ENCODE peak calls at places on chromosomes 13 and 19, in seven cellular contexts. One of them, this sample, is unnamed.

GRCh38 chr13:39811696-39812095 is 156.2 kb downstream of the COG6 start:
- DNase-seq in CD4-positive, alpha-beta T cell: no peak
- DNase-seq in upper lobe of left lung: no peak
- DNase-seq in GM12865: no peak
- DNase-seq in PC-9: no peak
- DNase-seq in GM13977: no peak
- DNase-seq in AG09309: no peak
- DNase-seq in this sample: no peak

GRCh38 chr13:30074955-30075614 is 224.7 kb upstream of the UBL3 start:
- DNase-seq in PC-9: no peak
- DNase-seq in CD4-positive, alpha-beta T cell: no peak
- DNase-seq in GM12865: no peak
- DNase-seq in upper lobe of left lung: no peak
- DNase-seq in AG09309: no peak
- DNase-seq in GM13977: no peak
- DNase-seq in this sample: no peak

GRCh38 chr19:10532457-10532856 is 11.2 kb upstream of the ATG4D start:
- DNase-seq in PC-9: no peak
- DNase-seq in GM12865: no peak
- DNase-seq in CD4-positive, alpha-beta T cell: no peak
- DNase-seq in upper lobe of left lung: no peak
- DNase-seq in AG09309: no peak
- DNase-seq in GM13977: no peak
- DNase-seq in this sample: peak

GRCh38 chr13:94712812-94713555 is 639 bp upstream of the SOX21 start:
- DNase-seq in GM12865: peak
- DNase-seq in PC-9: no peak
- DNase-seq in upper lobe of left lung: no peak
- DNase-seq in GM13977: peak
- DNase-seq in AG09309: peak
- DNase-seq in CD4-positive, alpha-beta T cell: no peak
- DNase-seq in this sample: peak

GRCh38 chr19:47704024-47704423 is 9.2 kb upstream of the EHD2 start:
- DNase-seq in upper lobe of left lung: no peak
- DNase-seq in GM12865: no peak
- DNase-seq in PC-9: no peak
- DNase-seq in GM13977: no peak
- DNase-seq in CD4-positive, alpha-beta T cell: no peak
- DNase-seq in AG09309: no peak
- DNase-seq in this sample: no peak

GRCh38 chr13:114140131-114140908 is 7.9 kb upstream of the RASA3 start:
- DNase-seq in CD4-positive, alpha-beta T cell: peak
- DNase-seq in GM13977: no peak
- DNase-seq in AG09309: no peak
- DNase-seq in GM12865: no peak
- DNase-seq in upper lobe of left lung: no peak
- DNase-seq in PC-9: no peak
- DNase-seq in this sample: no peak

GRCh38 chr19:16461630-16462051 is 10.1 kb downstream of the EPS15L1 start:
- DNase-seq in GM13977: no peak
- DNase-seq in GM12865: no peak
- DNase-seq in upper lobe of left lung: no peak
- DNase-seq in AG09309: no peak
- DNase-seq in PC-9: no peak
- DNase-seq in CD4-positive, alpha-beta T cell: no peak
- DNase-seq in this sample: no peak

GRCh38 chr19:35209646-35210045 is 18.9 kb downstream of the FAM187B start:
- DNase-seq in PC-9: no peak
- DNase-seq in AG09309: no peak
- DNase-seq in upper lobe of left lung: no peak
- DNase-seq in CD4-positive, alpha-beta T cell: no peak
- DNase-seq in GM13977: no peak
- DNase-seq in GM12865: no peak
- DNase-seq in this sample: no peak

GRCh38 chr13:48500652-48501197 is 32.2 kb downstream of the RCBTB2 start:
- DNase-seq in GM12865: peak
- DNase-seq in CD4-positive, alpha-beta T cell: no peak
- DNase-seq in AG09309: peak
- DNase-seq in GM13977: peak
- DNase-seq in upper lobe of left lung: peak
- DNase-seq in PC-9: no peak
- DNase-seq in this sample: peak

GRCh38 chr13:42373048-42373812 is 101.3 kb downstream of the AKAP11 start:
- DNase-seq in GM13977: no peak
- DNase-seq in GM12865: no peak
- DNase-seq in CD4-positive, alpha-beta T cell: no peak
- DNase-seq in PC-9: no peak
- DNase-seq in upper lobe of left lung: no peak
- DNase-seq in AG09309: no peak
- DNase-seq in this sample: no peak

GRCh38 chr13:43087960-43088580 is 64.7 kb downstream of the DNAJC15 start:
- DNase-seq in AG09309: no peak
- DNase-seq in PC-9: no peak
- DNase-seq in GM13977: peak
- DNase-seq in CD4-positive, alpha-beta T cell: no peak
- DNase-seq in GM12865: no peak
- DNase-seq in upper lobe of left lung: no peak
- DNase-seq in this sample: no peak

GRCh38 chr13:105202384-105202783 is 1333.1 kb downstream of the EFNB2 start:
- DNase-seq in CD4-positive, alpha-beta T cell: no peak
- DNase-seq in GM13977: no peak
- DNase-seq in AG09309: no peak
- DNase-seq in GM12865: peak
- DNase-seq in upper lobe of left lung: no peak
- DNase-seq in PC-9: no peak
- DNase-seq in this sample: peak

GRCh38 chr13:48828962-48829405 is 146.7 kb upstream of the FNDC3A start:
- DNase-seq in upper lobe of left lung: no peak
- DNase-seq in PC-9: peak
- DNase-seq in CD4-positive, alpha-beta T cell: no peak
- DNase-seq in GM13977: no peak
- DNase-seq in AG09309: no peak
- DNase-seq in GM12865: peak
- DNase-seq in this sample: no peak

GRCh38 chr13:98416408-98416807 is 160.5 kb downstream of the STK24 start:
- DNase-seq in AG09309: no peak
- DNase-seq in upper lobe of left lung: peak
- DNase-seq in GM12865: no peak
- DNase-seq in PC-9: peak
- DNase-seq in GM13977: no peak
- DNase-seq in CD4-positive, alpha-beta T cell: no peak
- DNase-seq in this sample: no peak

GRCh38 chr13:45615501-45616101 is at the start of gene ERICH6B:
- DNase-seq in PC-9: no peak
- DNase-seq in AG09309: no peak
- DNase-seq in CD4-positive, alpha-beta T cell: no peak
- DNase-seq in GM13977: no peak
- DNase-seq in upper lobe of left lung: no peak
- DNase-seq in GM12865: no peak
- DNase-seq in this sample: no peak

GRCh38 chr19:50639121-50640112 is at the start of gene SYT3:
- DNase-seq in PC-9: peak
- DNase-seq in AG09309: no peak
- DNase-seq in GM13977: peak
- DNase-seq in upper lobe of left lung: peak
- DNase-seq in GM12865: peak
- DNase-seq in CD4-positive, alpha-beta T cell: peak
- DNase-seq in this sample: peak

GRCh38 chr13:113559061-113559460 is 25.5 kb upstream of the TFDP1 start:
- DNase-seq in GM12865: no peak
- DNase-seq in upper lobe of left lung: no peak
- DNase-seq in AG09309: no peak
- DNase-seq in PC-9: no peak
- DNase-seq in CD4-positive, alpha-beta T cell: no peak
- DNase-seq in GM13977: no peak
- DNase-seq in this sample: no peak

GRCh38 chr13:94119360-94119936 is 360.0 kb downstream of the DCT start:
- DNase-seq in CD4-positive, alpha-beta T cell: no peak
- DNase-seq in upper lobe of left lung: peak
- DNase-seq in PC-9: no peak
- DNase-seq in GM13977: no peak
- DNase-seq in AG09309: no peak
- DNase-seq in GM12865: no peak
- DNase-seq in this sample: no peak

GRCh38 chr13:57935965-57936364 is 304.4 kb downstream of the PCDH17 start:
- DNase-seq in CD4-positive, alpha-beta T cell: no peak
- DNase-seq in upper lobe of left lung: no peak
- DNase-seq in AG09309: no peak
- DNase-seq in PC-9: no peak
- DNase-seq in GM12865: no peak
- DNase-seq in GM13977: no peak
- DNase-seq in this sample: no peak

GRCh38 chr19:10760268-10760944 is 42.5 kb downstream of the DNM2 start:
- DNase-seq in CD4-positive, alpha-beta T cell: peak
- DNase-seq in PC-9: peak
- DNase-seq in upper lobe of left lung: no peak
- DNase-seq in GM13977: peak
- DNase-seq in GM12865: peak
- DNase-seq in AG09309: no peak
- DNase-seq in this sample: peak

GRCh38 chr13:34750078-34750703 is 191.9 kb upstream of the NBEA start:
- DNase-seq in GM12865: peak
- DNase-seq in upper lobe of left lung: no peak
- DNase-seq in GM13977: no peak
- DNase-seq in CD4-positive, alpha-beta T cell: no peak
- DNase-seq in PC-9: no peak
- DNase-seq in AG09309: no peak
- DNase-seq in this sample: peak

GRCh38 chr13:25630327-25630726 is 258.6 kb downstream of the ATP8A2 start:
- DNase-seq in upper lobe of left lung: no peak
- DNase-seq in AG09309: no peak
- DNase-seq in GM12865: no peak
- DNase-seq in CD4-positive, alpha-beta T cell: no peak
- DNase-seq in PC-9: no peak
- DNase-seq in GM13977: no peak
- DNase-seq in this sample: no peak

GRCh38 chr13:28640861-28641599 is 17.9 kb upstream of the POMP start:
- DNase-seq in PC-9: no peak
- DNase-seq in upper lobe of left lung: no peak
- DNase-seq in CD4-positive, alpha-beta T cell: no peak
- DNase-seq in GM12865: no peak
- DNase-seq in AG09309: no peak
- DNase-seq in GM13977: no peak
- DNase-seq in this sample: no peak

GRCh38 chr13:45678282-45678681 is 23.8 kb upstream of the CBY2 start:
- DNase-seq in CD4-positive, alpha-beta T cell: no peak
- DNase-seq in AG09309: no peak
- DNase-seq in upper lobe of left lung: no peak
- DNase-seq in PC-9: no peak
- DNase-seq in GM13977: no peak
- DNase-seq in GM12865: no peak
- DNase-seq in this sample: no peak

GRCh38 chr19:19499272-19499995 is 15.9 kb downstream of the TSSK6 start:
- DNase-seq in CD4-positive, alpha-beta T cell: no peak
- DNase-seq in upper lobe of left lung: no peak
- DNase-seq in GM13977: no peak
- DNase-seq in AG09309: no peak
- DNase-seq in PC-9: no peak
- DNase-seq in GM12865: no peak
- DNase-seq in this sample: no peak

GRCh38 chr19:19500975-19501644 is 14.2 kb downstream of the TSSK6 start:
- DNase-seq in AG09309: no peak
- DNase-seq in GM13977: no peak
- DNase-seq in GM12865: no peak
- DNase-seq in CD4-positive, alpha-beta T cell: no peak
- DNase-seq in PC-9: no peak
- DNase-seq in upper lobe of left lung: no peak
- DNase-seq in this sample: no peak

GRCh38 chr19:19502281-19502680 is 13.1 kb downstream of the TSSK6 start:
- DNase-seq in PC-9: no peak
- DNase-seq in upper lobe of left lung: no peak
- DNase-seq in GM13977: no peak
- DNase-seq in CD4-positive, alpha-beta T cell: no peak
- DNase-seq in GM12865: no peak
- DNase-seq in AG09309: no peak
- DNase-seq in this sample: no peak

GRCh38 chr19:19502808-19503602 is 12.3 kb downstream of the TSSK6 start:
- DNase-seq in upper lobe of left lung: peak
- DNase-seq in PC-9: no peak
- DNase-seq in CD4-positive, alpha-beta T cell: no peak
- DNase-seq in GM13977: no peak
- DNase-seq in GM12865: no peak
- DNase-seq in AG09309: no peak
- DNase-seq in this sample: no peak

GRCh38 chr19:19501798-19502197 is 13.6 kb downstream of the TSSK6 start:
- DNase-seq in AG09309: no peak
- DNase-seq in upper lobe of left lung: no peak
- DNase-seq in CD4-positive, alpha-beta T cell: no peak
- DNase-seq in PC-9: no peak
- DNase-seq in GM12865: no peak
- DNase-seq in GM13977: no peak
- DNase-seq in this sample: no peak
- TF ChIP-seq CTCF in AG09309: no peak
- TF ChIP-seq CTCF in upper lobe of left lung: no peak
- TF ChIP-seq CTCF in CD4-positive, alpha-beta T cell: no peak
- TF ChIP-seq CTCF in PC-9: no peak
- TF ChIP-seq CTCF in GM12865: no peak
- TF ChIP-seq CTCF in GM13977: no peak
- TF ChIP-seq CTCF in this sample: no peak

GRCh38 chr13:100722517-100722916 is 47.9 kb upstream of the TMTC4 start:
- DNase-seq in upper lobe of left lung: no peak
- DNase-seq in GM13977: no peak
- DNase-seq in AG09309: no peak
- DNase-seq in PC-9: no peak
- DNase-seq in GM12865: no peak
- DNase-seq in CD4-positive, alpha-beta T cell: no peak
- DNase-seq in this sample: no peak
- TF ChIP-seq CTCF in upper lobe of left lung: no peak
- TF ChIP-seq CTCF in GM13977: no peak
- TF ChIP-seq CTCF in AG09309: no peak
- TF ChIP-seq CTCF in PC-9: no peak
- TF ChIP-seq CTCF in GM12865: no peak
- TF ChIP-seq CTCF in CD4-positive, alpha-beta T cell: no peak
- TF ChIP-seq CTCF in this sample: no peak

GRCh38 chr13:81171065-81171647 is 830.2 kb upstream of the SPRY2 start:
- DNase-seq in AG09309: no peak
- DNase-seq in GM12865: peak
- DNase-seq in CD4-positive, alpha-beta T cell: no peak
- DNase-seq in upper lobe of left lung: no peak
- DNase-seq in GM13977: no peak
- DNase-seq in PC-9: no peak
- DNase-seq in this sample: peak
- TF ChIP-seq CTCF in AG09309: peak
- TF ChIP-seq CTCF in GM12865: peak
- TF ChIP-seq CTCF in CD4-positive, alpha-beta T cell: no peak
- TF ChIP-seq CTCF in upper lobe of left lung: no peak
- TF ChIP-seq CTCF in GM13977: peak
- TF ChIP-seq CTCF in PC-9: peak
- TF ChIP-seq CTCF in this sample: peak

DNA sequence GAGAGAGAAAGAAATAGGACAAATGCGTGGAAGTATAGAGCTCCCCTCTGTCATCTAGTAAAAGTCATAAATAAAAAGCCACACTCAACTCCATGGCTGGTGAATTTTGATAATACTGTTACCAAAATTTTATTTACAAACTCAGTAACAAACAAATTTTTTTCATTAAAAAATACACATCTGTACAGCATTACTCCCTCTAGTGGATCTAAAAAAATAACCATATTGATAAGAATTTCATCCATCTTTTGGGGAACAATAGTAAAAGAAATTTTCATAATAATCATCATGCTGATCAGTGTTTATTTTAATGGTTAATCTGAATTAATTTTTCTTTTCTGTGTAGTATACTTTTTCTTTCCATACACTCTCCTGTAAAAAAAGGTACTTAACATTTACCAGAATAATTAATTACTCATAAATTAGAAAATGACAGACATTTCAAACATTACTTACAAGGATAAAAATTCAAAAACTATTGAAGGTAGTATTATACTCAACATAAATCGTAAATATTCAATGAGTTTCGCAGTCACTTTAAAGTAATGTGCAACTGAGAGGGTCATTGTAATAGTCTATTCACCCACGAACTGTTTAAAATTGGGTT is 173.5 kb upstream of the LSM14A start:
- DNase-seq in PC-9: no peak
- DNase-seq in GM13977: no peak
- DNase-seq in GM12865: no peak
- DNase-seq in AG09309: no peak
- DNase-seq in upper lobe of left lung: no peak
- DNase-seq in CD4-positive, alpha-beta T cell: no peak
- DNase-seq in this sample: no peak
- TF ChIP-seq CTCF in PC-9: peak
- TF ChIP-seq CTCF in GM13977: no peak
- TF ChIP-seq CTCF in GM12865: peak
- TF ChIP-seq CTCF in AG09309: peak
- TF ChIP-seq CTCF in upper lobe of left lung: peak
- TF ChIP-seq CTCF in CD4-positive, alpha-beta T cell: peak
- TF ChIP-seq CTCF in this sample: no peak

This sample was measured in GM20000.